ENCODE peak calls at places on chromosomes 3 and 15, in eight cellular contexts. H, E, T, L, W, B, F and D are unnamed samples.

GRCh38 chr3:112752092-112752512 is 94.6 kb downstream of the CD200R1L start:
- DNase-seq in H (no peak), E (peak), T (no peak), L (peak), W (no peak), B (no peak), F (no peak), D (no peak)

GRCh38 chr15:57885435-57885834 is 178.9 kb downstream of the POLR2M start:
- DNase-seq in H (no peak), E (no peak), T (no peak), L (no peak), W (no peak), B (no peak), F (no peak), D (no peak)

GRCh38 chr3:21273256-21273999 is 477.6 kb downstream of the ZNF385D start:
- DNase-seq in H (peak), E (no peak), T (no peak), L (peak), W (no peak), B (no peak), F (no peak), D (no peak)

GRCh38 chr3:55686720-55687254 is 199.7 kb upstream of the WNT5A start:
- DNase-seq in H (no peak), E (no peak), T (no peak), L (no peak), W (no peak), B (no peak), F (no peak), D (no peak)

GRCh38 chr3:150133293-150133692 is 162.6 kb upstream of the PFN2 start:
- DNase-seq in H (no peak), E (no peak), T (no peak), L (no peak), W (no peak), B (no peak), F (no peak), D (no peak)

GRCh38 chr3:147393261-147393964 is 12.9 kb downstream of the ZIC4 start:
- DNase-seq in H (no peak), E (no peak), T (no peak), L (no peak), W (no peak), B (no peak), F (no peak), D (no peak)

GRCh38 chr15:95669146-95669922 is 661.2 kb upstream of the NR2F2 start:
- DNase-seq in H (no peak), E (no peak), T (no peak), L (peak), W (no peak), B (no peak), F (no peak), D (no peak)

GRCh38 chr15:29346998-29347397 is 77.4 kb upstream of the NSMCE3 start:
- DNase-seq in H (no peak), E (no peak), T (no peak), L (no peak), W (no peak), B (no peak), F (no peak), D (no peak)

GRCh38 chr3:56787784-56788256 is 13.9 kb downstream of the ARHGEF3 start:
- DNase-seq in H (no peak), E (no peak), T (no peak), L (no peak), W (no peak), B (no peak), F (no peak), D (no peak)

GRCh38 chr3:148735597-148735996 is 37.9 kb downstream of the AGTR1 start:
- DNase-seq in H (no peak), E (no peak), T (no peak), L (peak), W (no peak), B (no peak), F (no peak), D (no peak)

GRCh38 chr15:58070801-58071418 is 5.4 kb upstream of the ALDH1A2 start:
- DNase-seq in H (peak), E (peak), T (peak), L (peak), W (peak), B (peak), F (no peak), D (peak)

GRCh38 chr15:52171386-52171785 is 19.8 kb downstream of the GNB5 start:
- DNase-seq in H (no peak), E (no peak), T (no peak), L (peak), W (no peak), B (no peak), F (no peak), D (no peak)

GRCh38 chr3:149832086-149832485 is 19.1 kb downstream of the RNF13 start:
- DNase-seq in H (no peak), E (no peak), T (no peak), L (peak), W (no peak), B (no peak), F (no peak), D (no peak)

GRCh38 chr3:169790687-169791429 is 17.7 kb downstream of the MYNN start:
- DNase-seq in H (no peak), E (no peak), T (no peak), L (peak), W (no peak), B (no peak), F (no peak), D (no peak)

GRCh38 chr15:70474682-70475438 is 288.5 kb downstream of the UACA start:
- DNase-seq in H (peak), E (no peak), T (peak), L (peak), W (peak), B (peak), F (peak), D (no peak)

GRCh38 chr15:73295630-73296286 is 73.0 kb downstream of the HCN4 start:
- DNase-seq in H (no peak), E (no peak), T (no peak), L (peak), W (no peak), B (no peak), F (no peak), D (no peak)

GRCh38 chr15:88049509-88049908 is 207.0 kb downstream of the NTRK3 start:
- DNase-seq in H (no peak), E (no peak), T (no peak), L (no peak), W (no peak), B (no peak), F (no peak), D (no peak)

GRCh38 chr15:90868261-90868689 is at the start of gene FURIN:
- DNase-seq in H (no peak), E (peak), T (no peak), L (no peak), W (no peak), B (no peak), F (no peak), D (no peak)

GRCh38 chr3:110542552-110543164 is 529.0 kb upstream of the NECTIN3 start:
- DNase-seq in H (no peak), E (no peak), T (no peak), L (no peak), W (no peak), B (no peak), F (no peak), D (no peak)

GRCh38 chr3:121167374-121168139 is 259.6 kb downstream of the STXBP5L start:
- DNase-seq in H (no peak), E (no peak), T (no peak), L (no peak), W (no peak), B (no peak), F (no peak), D (no peak)

GRCh38 chr3:58679974-58680656 is 13.5 kb upstream of the FAM3D start:
- DNase-seq in H (no peak), E (no peak), T (no peak), L (no peak), W (no peak), B (no peak), F (no peak), D (no peak)

GRCh38 chr3:126522363-126522788 is 1.6 kb upstream of the CHST13 start:
- DNase-seq in H (no peak), E (peak), T (peak), L (peak), W (peak), B (peak), F (no peak), D (no peak)

GRCh38 chr3:64083588-64083974 is 60.3 kb upstream of the PSMD6 start:
- DNase-seq in H (no peak), E (no peak), T (no peak), L (no peak), W (no peak), B (no peak), F (no peak), D (no peak)

GRCh38 chr3:122560680-122561079 is 3.4 kb downstream of the PARP9 start:
- DNase-seq in H (no peak), E (peak), T (peak), L (peak), W (peak), B (no peak), F (no peak), D (peak)

GRCh38 chr3:107367353-107367752 is 9.9 kb upstream of the CCDC54 start:
- DNase-seq in H (peak), E (no peak), T (no peak), L (peak), W (no peak), B (no peak), F (peak), D (no peak)
- H3K4me3 ChIP-seq in H (no peak), E (no peak), T (no peak), L (no peak), W (no peak), B (no peak), F (no peak), D (no peak)

GRCh38 chr3:136788154-136788553 is 30.8 kb upstream of the SLC35G2 start:
- DNase-seq in H (no peak), E (no peak), T (no peak), L (no peak), W (no peak), B (no peak), F (no peak), D (no peak)

GRCh38 chr3:136789976-136790375 is 28.9 kb upstream of the SLC35G2 start:
- DNase-seq in H (no peak), E (no peak), T (no peak), L (no peak), W (no peak), B (no peak), F (no peak), D (no peak)

GRCh38 chr3:136783708-136784191 is 31.6 kb upstream of the STAG1 start:
- DNase-seq in H (no peak), E (no peak), T (no peak), L (peak), W (no peak), B (no peak), F (no peak), D (no peak)

GRCh38 chr3:136790786-136791185 is 28.1 kb upstream of the SLC35G2 start:
- DNase-seq in H (no peak), E (no peak), T (no peak), L (no peak), W (no peak), B (no peak), F (no peak), D (no peak)

DNA sequence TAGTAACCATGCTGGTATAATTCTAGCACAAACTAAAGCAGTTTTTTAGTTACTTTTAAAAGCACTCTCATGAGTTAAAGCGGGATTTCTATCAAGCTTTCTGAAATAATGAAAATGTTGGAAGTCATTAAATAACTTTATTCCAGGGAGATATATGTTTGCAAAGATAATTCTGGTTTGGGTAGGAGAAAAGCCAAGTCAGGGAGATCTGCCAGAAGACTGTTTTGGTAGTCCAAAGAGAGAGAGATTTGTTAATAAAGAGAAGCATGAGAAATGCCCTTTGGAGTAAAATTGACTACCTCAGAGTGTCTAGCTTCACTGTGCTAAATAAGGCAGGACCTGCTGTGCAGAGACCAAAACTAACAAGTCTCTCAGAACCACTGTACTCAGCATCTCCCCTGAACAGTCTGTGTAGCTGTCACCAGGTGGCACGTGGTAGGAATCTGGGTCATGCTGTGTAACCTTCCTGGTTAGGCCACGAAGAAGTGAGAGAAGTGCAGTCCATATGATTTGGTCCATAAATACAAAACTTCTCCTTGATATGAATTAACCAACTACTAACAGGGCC is 31.6 kb upstream of the SLC35G2 start:
- DNase-seq in H (no peak), E (no peak), T (peak), L (peak), W (no peak), B (no peak), F (no peak), D (no peak)
- TF ChIP-seq CTCF in H (no peak), E (no peak), T (no peak), L (no peak), W (no peak), B (no peak), F (no peak), D (no peak)

GRCh38 chr15:98755138-98755537 is 106.8 kb downstream of the IGF1R start:
- DNase-seq in H (no peak), E (no peak), T (no peak), L (no peak), W (no peak), B (no peak), F (no peak), D (no peak)
- H3K4me3 ChIP-seq in H (no peak), E (no peak), T (no peak), L (no peak), W (no peak), B (no peak), F (no peak), D (no peak)

GRCh38 chr3:194640829-194641228 is 7.6 kb upstream of the TMEM44 start:
- DNase-seq in H (no peak), E (peak), T (no peak), L (peak), W (no peak), B (no peak), F (no peak), D (no peak)
- TF ChIP-seq CTCF in H (no peak), E (peak), T (no peak), L (peak), W (no peak), B (no peak), F (peak), D (peak)

DNA sequence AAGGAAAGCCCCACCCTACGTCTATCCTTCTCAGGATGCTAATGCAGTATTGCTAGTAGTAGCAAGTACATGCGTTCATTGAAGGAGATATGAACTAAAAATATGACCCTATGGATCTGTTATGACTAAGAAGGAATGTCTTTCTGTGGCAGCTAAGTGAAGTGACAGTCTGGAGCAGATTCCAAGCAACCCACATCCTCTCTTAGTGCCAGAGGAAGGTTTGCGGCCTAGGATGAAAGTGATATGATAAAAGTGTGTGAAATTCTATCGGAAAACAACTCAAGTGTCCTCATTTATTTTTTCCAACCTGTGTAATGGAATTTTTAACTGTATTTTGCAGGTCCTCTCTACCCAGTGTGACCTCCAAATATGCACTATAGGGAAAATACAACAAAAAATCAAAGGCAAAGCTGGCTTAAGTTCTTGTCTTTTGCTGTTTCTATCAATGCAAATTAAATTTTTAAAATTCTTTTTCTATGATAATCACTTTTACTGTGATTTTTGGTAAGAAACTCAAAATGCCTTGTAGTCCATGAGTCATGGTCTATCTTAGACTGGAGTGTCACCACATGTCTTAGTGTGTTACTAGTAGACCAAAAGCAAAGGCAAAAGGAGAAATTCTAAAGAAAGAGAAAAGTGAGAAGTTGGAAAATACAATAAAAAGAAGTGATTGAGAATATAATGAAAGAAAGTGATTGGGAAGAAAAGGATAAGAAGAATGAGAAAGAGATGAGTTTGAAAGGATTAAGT is 161.2 kb upstream of the TMCO5A start:
- DNase-seq in H (peak), E (no peak), T (no peak), L (peak), W (no peak), B (no peak), F (peak), D (no peak)
- H3K4me3 ChIP-seq in H (no peak), E (no peak), T (no peak), L (no peak), W (no peak), B (no peak), F (no peak), D (no peak)